ENCODE peak calls at places on chromosomes 5 and 9, in seven cellular contexts. O, T, I, E, D, H and B are unnamed samples.

GRCh38 chr9:6931913-6932312 is 174.1 kb downstream of the KDM4C start:
- DNase-seq in O (no peak), T (peak; percentile 86), I (no peak), E (peak; percentile 65), D (no peak), H (peak; percentile 48), B (no peak)

GRCh38 chr5:132059696-132060500 is 557 bp upstream of the IL3 start:
- DNase-seq in O (no peak), T (no peak), I (peak; percentile 3), E (no peak), D (no peak), H (no peak), B (no peak)

GRCh38 chr5:43772601-43773031 is 169.6 kb downstream of the NNT start:
- DNase-seq in O (no peak), T (peak; percentile 73), I (no peak), E (no peak), D (no peak), H (no peak), B (no peak)

GRCh38 chr5:136133416-136134383 is 1.1 kb downstream of the SMAD5 start:
- DNase-seq in O (peak; percentile 27), T (peak; percentile 59), I (peak; percentile 31), E (peak; percentile 52), D (no peak), H (peak; percentile 32), B (no peak)

GRCh38 chr9:33860200-33860871 is 43.4 kb downstream of the UBE2R2 start:
- DNase-seq in O (no peak), T (no peak), I (peak; percentile 20), E (no peak), D (no peak), H (no peak), B (no peak)

GRCh38 chr9:86944974-86945867 is 2.1 kb downstream of the GAS1 start:
- DNase-seq in O (no peak), T (peak; percentile 39), I (peak; percentile 20), E (no peak), D (no peak), H (no peak), B (no peak)

GRCh38 chr5:81233080-81233634 is at the start of gene CKMT2:
- DNase-seq in O (no peak), T (no peak), I (no peak), E (peak; percentile 33), D (no peak), H (no peak), B (peak; percentile 61)

GRCh38 chr5:109399092-109399759 is 10.5 kb downstream of the PJA2 start:
- DNase-seq in O (no peak), T (peak; percentile 54), I (no peak), E (no peak), D (no peak), H (no peak), B (no peak)

GRCh38 chr9:90007516-90008430 is 403.0 kb downstream of the GADD45G start:
- DNase-seq in O (no peak), T (peak; percentile 82), I (no peak), E (no peak), D (no peak), H (no peak), B (no peak)

GRCh38 chr9:26369096-26369495 is 523.5 kb downstream of the CAAP1 start:
- DNase-seq in O (no peak), T (no peak), I (no peak), E (no peak), D (no peak), H (no peak), B (no peak)
- TF ChIP-seq RFX5 in O (no peak), T (no peak), I (no peak), E (no peak), D (no peak), H (no peak), B (no peak)

GRCh38 chr5:172855597-172856292 is 21.7 kb downstream of the ERGIC1 start:
- DNase-seq in O (no peak), T (no peak), I (peak; percentile 43), E (no peak), D (no peak), H (no peak), B (no peak)

GRCh38 chr5:172854958-172855357 is 20.9 kb downstream of the ERGIC1 start:
- DNase-seq in O (no peak), T (no peak), I (no peak), E (no peak), D (no peak), H (no peak), B (no peak)

GRCh38 chr5:172852490-172853354 is 18.7 kb downstream of the ERGIC1 start:
- DNase-seq in O (no peak), T (peak; percentile 75), I (no peak), E (peak; percentile 88), D (no peak), H (no peak), B (no peak)

GRCh38 chr5:172853355-172853975 is 19.4 kb downstream of the ERGIC1 start:
- DNase-seq in O (no peak), T (peak; percentile 73), I (no peak), E (no peak), D (no peak), H (no peak), B (no peak)

DNA sequence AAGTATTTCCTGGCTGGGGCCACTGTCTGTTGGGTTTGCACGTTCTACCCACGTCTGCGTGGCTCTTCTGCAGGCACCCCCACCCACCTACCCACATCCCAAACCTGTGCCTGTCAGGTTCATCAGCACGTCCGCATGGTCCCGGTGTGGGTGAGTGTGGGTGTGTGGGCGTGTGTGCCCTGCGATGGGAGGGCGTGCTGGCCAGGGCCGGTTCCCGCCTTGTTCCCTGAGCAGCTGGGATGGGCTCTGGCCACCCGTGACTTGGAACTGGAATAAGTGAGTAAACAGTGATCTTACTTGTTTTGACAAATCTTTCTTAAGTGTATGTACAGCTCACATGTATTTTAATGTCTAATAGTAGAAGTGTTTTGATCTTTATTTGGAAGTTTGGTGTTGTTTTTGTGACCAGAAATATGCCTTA is 20.4 kb downstream of the ERGIC1 start:
- DNase-seq in O (no peak), T (peak; percentile 63), I (no peak), E (no peak), D (no peak), H (no peak), B (no peak)
- TF ChIP-seq RFX5 in O (no peak), T (no peak), I (no peak), E (no peak), D (no peak), H (no peak), B (no peak)

DNA sequence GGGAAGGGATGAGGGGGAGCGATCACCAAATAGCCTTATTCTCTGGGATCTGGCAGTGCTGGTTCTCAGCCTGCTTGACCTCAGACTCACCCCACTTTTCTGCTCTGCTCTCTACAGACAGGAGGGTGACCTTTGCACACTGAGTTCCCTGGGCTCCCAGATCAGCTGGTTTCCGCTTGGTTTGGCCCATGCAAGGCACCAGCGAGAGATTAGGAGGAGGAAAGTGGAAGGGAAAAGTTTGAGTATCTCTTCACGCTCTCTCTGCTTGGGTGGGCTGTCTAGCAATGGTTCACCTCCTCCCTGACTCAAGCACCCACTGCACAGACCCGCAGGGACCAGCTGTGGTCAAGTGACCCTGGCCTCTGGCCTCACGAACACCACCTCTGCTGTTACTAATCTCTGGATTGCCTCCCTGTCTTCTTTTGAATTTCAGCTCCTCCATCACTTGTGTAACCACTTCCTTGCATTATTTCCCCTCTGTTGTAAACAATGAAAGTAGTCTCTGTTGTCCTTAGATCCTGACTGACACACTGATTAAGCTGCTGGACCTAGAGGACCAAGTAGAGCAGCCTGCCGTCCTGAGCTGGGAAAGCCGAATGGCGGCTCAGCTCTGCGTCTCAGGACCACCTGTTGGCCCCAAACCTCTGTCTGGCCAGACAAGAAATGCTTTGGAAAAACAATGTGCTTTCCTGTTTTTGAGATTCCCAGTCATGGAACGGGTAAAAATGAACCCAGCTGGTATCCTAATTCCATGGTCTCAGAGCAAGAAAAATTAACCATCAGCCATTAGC is 186.6 kb downstream of the CRB2 start:
- DNase-seq in O (no peak), T (no peak), I (no peak), E (peak; percentile 7), D (no peak), H (no peak), B (no peak)
- TF ChIP-seq RFX5 in O (no peak), T (no peak), I (no peak), E (no peak), D (no peak), H (no peak), B (no peak)

GRCh38 chr5:16490911-16491310 is 25.3 kb upstream of the ZNF622 start:
- DNase-seq in O (no peak), T (no peak), I (no peak), E (no peak), D (no peak), H (no peak), B (no peak)

GRCh38 chr5:16497546-16497945 is 31.9 kb upstream of the ZNF622 start:
- DNase-seq in O (no peak), T (no peak), I (no peak), E (no peak), D (no peak), H (no peak), B (no peak)

GRCh38 chr5:16489322-16489791 is 23.8 kb upstream of the ZNF622 start:
- DNase-seq in O (peak; percentile 45), T (peak; percentile 64), I (peak; percentile 54), E (peak; percentile 30), D (no peak), H (no peak), B (no peak)

GRCh38 chr5:16493261-16493660 is 27.7 kb upstream of the ZNF622 start:
- DNase-seq in O (no peak), T (no peak), I (no peak), E (no peak), D (no peak), H (no peak), B (no peak)

DNA sequence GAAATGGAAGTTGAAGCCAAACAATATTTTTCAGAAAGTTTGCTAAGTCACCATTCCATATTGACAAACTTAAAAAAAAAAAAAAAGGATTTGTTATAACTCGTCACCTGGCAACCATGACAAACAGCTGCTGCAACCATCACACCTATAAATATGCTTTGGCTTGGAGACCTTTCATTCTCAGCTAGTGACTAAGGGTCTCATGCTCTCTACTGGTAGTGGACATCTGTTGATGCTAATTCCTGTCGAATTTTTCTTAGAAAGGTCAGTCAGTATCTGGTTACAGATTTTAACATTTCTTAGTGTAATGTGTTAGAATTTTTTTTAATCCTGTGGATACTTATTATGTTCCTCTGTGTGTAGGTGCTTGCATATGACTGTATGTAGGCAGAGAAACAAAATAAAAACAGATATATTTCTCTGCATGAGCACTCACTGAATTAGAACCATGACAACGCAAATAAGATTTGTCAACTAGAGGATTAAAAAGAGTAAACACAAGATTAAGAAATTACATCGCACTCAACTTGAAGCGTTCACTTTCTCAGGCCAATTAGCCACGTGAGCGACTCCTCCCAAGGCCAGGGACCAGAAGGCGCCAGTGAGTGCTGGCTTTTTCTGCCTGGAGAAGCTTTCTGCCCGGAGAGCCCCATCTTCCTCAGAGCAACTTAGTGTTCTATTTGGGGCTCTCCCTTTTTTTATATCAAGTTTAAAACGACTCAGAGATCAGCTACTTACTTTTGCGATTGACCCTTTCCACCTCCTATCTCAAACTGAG is 27.0 kb upstream of the ZNF622 start:
- DNase-seq in O (peak; percentile 28), T (peak; percentile 58), I (no peak), E (no peak), D (no peak), H (no peak), B (no peak)
- TF ChIP-seq RFX5 in O (no peak), T (no peak), I (no peak), E (no peak), D (no peak), H (no peak), B (no peak)